ENCODE peak calls at places on chromosomes 3 and 15, in eight cellular contexts. F, C, B, Y, H, W, U and Z are unnamed samples.

GRCh38 chr3:48558446-48559134 is 2.0 kb upstream of the PFKFB4 start:
- DNase-seq in W (no peak), C (no peak), Y (no peak), H (no peak), B (no peak), F (no peak), U (no peak), Z (no peak)

GRCh38 chr3:16521580-16521941 is 8.1 kb upstream of the RFTN1 start:
- DNase-seq in H (no peak), W (no peak), Y (no peak), B (no peak), F (no peak), U (no peak), C (no peak), Z (no peak)

GRCh38 chr3:51681453-51681852 is 10.4 kb downstream of the TEX264 start:
- DNase-seq in B (no peak), U (no peak), C (peak), F (no peak), W (no peak), H (no peak), Y (no peak), Z (peak)

GRCh38 chr3:29186131-29186599 is 94.7 kb upstream of the RBMS3 start:
- DNase-seq in Y (no peak), F (no peak), B (peak), H (no peak), U (no peak), W (peak), C (no peak), Z (no peak)

GRCh38 chr3:81816473-81817260 is 55.2 kb upstream of the GBE1 start:
- DNase-seq in U (no peak), F (no peak), H (no peak), C (no peak), B (no peak), W (peak), Y (no peak), Z (no peak)

GRCh38 chr3:165837058-165837525 is at the start of gene BCHE:
- DNase-seq in H (peak), F (no peak), W (peak), C (no peak), Y (no peak), B (no peak), U (no peak), Z (no peak)

GRCh38 chr15:29225534-29226224 is 43.9 kb downstream of the NSMCE3 start:
- DNase-seq in F (no peak), H (no peak), Y (peak), W (no peak), B (no peak), U (no peak), C (no peak), Z (no peak)

GRCh38 chr15:81394609-81395008 is 20.6 kb upstream of the TMC3 start:
- DNase-seq in C (no peak), Y (no peak), W (no peak), H (no peak), U (no peak), F (no peak), B (no peak), Z (no peak)

GRCh38 chr3:44042772-44043171 is 198.9 kb upstream of the TOPAZ1 start:
- DNase-seq in Y (no peak), H (no peak), U (no peak), W (no peak), B (no peak), F (no peak), C (no peak), Z (no peak)

GRCh38 chr3:160973067-160973466 is 132.1 kb downstream of the B3GALNT1 start:
- DNase-seq in C (no peak), F (no peak), U (no peak), H (no peak), B (no peak), Y (no peak), W (no peak), Z (no peak)